ENCODE peak calls at places on chromosomes 6 and 20, in five cellular contexts. V, Z, T, E and D are unnamed samples.

GRCh38 chr6:168920289-168920688 is 333.4 kb downstream of the THBS2 start:
- DNase-seq in V (no peak), Z (no peak), T (no peak), E (no peak), D (no peak)

GRCh38 chr6:160992323-160993314 is 1.1 kb downstream of the MAP3K4 start:
- DNase-seq in V (peak), Z (peak), T (peak), E (peak), D (peak)

GRCh38 chr6:138757131-138757530 is 16.4 kb upstream of the CCDC28A start:
- DNase-seq in V (no peak), Z (no peak), T (no peak), E (no peak), D (no peak)

GRCh38 chr20:49851234-49851755 is 38.7 kb downstream of the SLC9A8 start:
- DNase-seq in V (no peak), Z (no peak), T (no peak), E (no peak), D (no peak)

GRCh38 chr6:130116273-130116672 is 97.9 kb downstream of the L3MBTL3 start:
- DNase-seq in V (no peak), Z (no peak), T (no peak), E (no peak), D (no peak)

GRCh38 chr6:16752206-16752867 is 8.9 kb downstream of the ATXN1 start:
- DNase-seq in V (peak), Z (peak), T (peak), E (no peak), D (no peak)

GRCh38 chr6:11202513-11203305 is 29.8 kb downstream of the NEDD9 start:
- DNase-seq in V (no peak), Z (no peak), T (peak), E (no peak), D (no peak)

GRCh38 chr6:82954937-82955577 is 110.6 kb downstream of the UBE3D start:
- DNase-seq in V (peak), Z (no peak), T (peak), E (no peak), D (no peak)

GRCh38 chr20:44038681-44039123 is 124.0 kb downstream of the TOX2 start:
- DNase-seq in V (no peak), Z (no peak), T (no peak), E (no peak), D (no peak)

GRCh38 chr6:106637051-106637717 is 7.8 kb downstream of the QRSL1 start:
- DNase-seq in V (no peak), Z (no peak), T (no peak), E (no peak), D (no peak)

GRCh38 chr6:78639505-78640110 is 227.7 kb upstream of the IRAK1BP1 start:
- DNase-seq in V (no peak), Z (no peak), T (no peak), E (no peak), D (no peak)